ENCODE peak calls at places on chromosomes 2 and 18, in seven cellular contexts. R is HCT116, D is H1, V is HEK293T, Z is K562, Q is HepG2, L is GM12878. A is an unnamed sample.

GRCh38 chr2:104406273-104406726 is 447.6 kb upstream of the POU3F3 start:
- DNase-seq in R (no peak), D (no peak), V (no peak), Z (no peak), Q (no peak), L (no peak), A (no peak)

GRCh38 chr2:11938196-11938595 is 191.8 kb downstream of the LPIN1 start:
- DNase-seq in R (no peak), D (no peak), V (no peak), Z (no peak), Q (no peak), L (no peak), A (no peak)

GRCh38 chr2:240369725-240370585 is 65.5 kb upstream of the GPC1 start:
- DNase-seq in R (peak; percentile 64), D (peak; percentile 10), V (no peak), Z (no peak), Q (peak; percentile 35), L (no peak), A (no peak)

GRCh38 chr18:3297025-3297984 is 35.4 kb downstream of the MYL12B start:
- DNase-seq in R (peak; percentile 94), D (peak; percentile 96), V (peak; percentile 27), Z (peak; percentile 73), Q (peak; percentile 91), L (peak; percentile 69), A (peak; percentile 97)

GRCh38 chr2:132420776-132421175 is 4.2 kb downstream of the GPR39 start:
- DNase-seq in R (no peak), D (no peak), V (no peak), Z (no peak), Q (no peak), L (no peak), A (no peak)

GRCh38 chr2:154402138-154402714 is 296.3 kb upstream of the KCNJ3 start:
- DNase-seq in R (peak; percentile 43), D (no peak), V (peak; percentile 26), Z (no peak), Q (peak; percentile 53), L (no peak), A (no peak)

GRCh38 chr18:58213931-58214431 is 170.0 kb downstream of the NEDD4L start:
- DNase-seq in R (no peak), D (no peak), V (no peak), Z (no peak), Q (no peak), L (no peak), A (no peak)

GRCh38 chr2:119864318-119864717 is 104.6 kb downstream of the PTPN4 start:
- DNase-seq in R (no peak), D (no peak), V (no peak), Z (no peak), Q (no peak), L (no peak), A (no peak)

GRCh38 chr2:44763275-44763674 is 178.2 kb upstream of the SIX3 start:
- DNase-seq in R (no peak), D (no peak), V (no peak), Z (no peak), Q (no peak), L (no peak), A (no peak)

GRCh38 chr2:46298272-46298521 is 990 bp downstream of the EPAS1 start:
- DNase-seq in R (no peak), D (no peak), V (no peak), Z (no peak), Q (no peak), L (no peak), A (no peak)

GRCh38 chr2:65452150-65452895 is 19.9 kb upstream of the SPRED2 start:
- DNase-seq in R (no peak), D (no peak), V (no peak), Z (no peak), Q (no peak), L (no peak), A (no peak)

GRCh38 chr2:60843006-60843405 is 38.4 kb upstream of the REL start:
- DNase-seq in R (no peak), D (no peak), V (no peak), Z (no peak), Q (no peak), L (no peak), A (no peak)

GRCh38 chr2:96685285-96685591 is 42.7 kb downstream of the FER1L5 start:
- DNase-seq in R (no peak), D (no peak), V (no peak), Z (no peak), Q (no peak), L (no peak), A (no peak)

GRCh38 chr2:31523871-31524492 is 56.8 kb downstream of the SRD5A2 start:
- DNase-seq in R (peak; percentile 48), D (no peak), V (peak; percentile 53), Z (peak; percentile 37), Q (peak; percentile 56), L (no peak), A (peak; percentile 73)

GRCh38 chr18:45860971-45861370 is 35.5 kb downstream of the SIGLEC15 start:
- DNase-seq in R (no peak), D (no peak), V (no peak), Z (no peak), Q (no peak), L (no peak), A (no peak)

GRCh38 chr18:25349131-25349925 is 2.6 kb downstream of the ZNF521 start:
- DNase-seq in R (no peak), D (no peak), V (peak; percentile 45), Z (no peak), Q (no peak), L (no peak), A (peak; percentile 33)

GRCh38 chr18:33821503-33821902 is 243.5 kb downstream of the ASXL3 start:
- DNase-seq in R (no peak), D (no peak), V (no peak), Z (no peak), Q (no peak), L (no peak), A (no peak)

DNA sequence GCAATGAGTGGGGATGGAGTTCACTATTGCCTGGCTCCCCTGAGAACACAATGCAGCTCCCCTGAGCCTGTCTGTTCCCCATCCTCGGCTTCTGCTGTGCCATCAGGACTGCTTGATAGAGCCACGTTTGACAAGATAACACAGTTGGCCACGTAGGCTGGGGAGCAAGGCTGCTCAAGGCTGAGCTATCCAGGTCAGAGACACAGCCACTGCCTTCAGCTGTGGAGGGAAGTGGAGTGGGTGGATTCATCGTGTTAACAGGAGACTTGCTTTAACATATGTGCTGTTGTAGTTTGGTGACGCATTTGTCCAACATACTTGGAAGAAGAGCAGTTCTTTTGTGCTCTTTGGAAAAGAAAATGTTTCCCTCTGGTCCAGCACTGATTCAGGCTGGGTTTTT is 68.8 kb downstream of the WDSUB1 start:
- DNase-seq in R (no peak), D (no peak), V (no peak), Z (no peak), Q (no peak), L (no peak), A (no peak)
- TF ChIP-seq SP1 in R (no peak), D (no peak), V (no peak), Z (no peak), Q (no peak), L (no peak), A (no peak)

GRCh38 chr2:237859533-237860272 is at the start of gene RAMP1:
- DNase-seq in R (no peak), D (no peak), V (no peak), Z (no peak), Q (no peak), L (no peak), A (peak; percentile 47)
- TF ChIP-seq SP1 in R (no peak), D (no peak), V (no peak), Z (no peak), Q (no peak), L (no peak), A (peak; percentile 17)

GRCh38 chr2:108316194-108316880 is 27.6 kb downstream of the SULT1C2 start:
- DNase-seq in R (no peak), D (no peak), V (no peak), Z (no peak), Q (no peak), L (no peak), A (peak; percentile 16)

GRCh38 chr2:108314586-108315296 is 26.0 kb downstream of the SULT1C2 start:
- DNase-seq in R (no peak), D (no peak), V (no peak), Z (no peak), Q (no peak), L (no peak), A (no peak)

GRCh38 chr2:108316881-108317258 is 28.2 kb downstream of the SULT1C2 start:
- DNase-seq in R (no peak), D (no peak), V (no peak), Z (no peak), Q (no peak), L (no peak), A (no peak)

GRCh38 chr2:108320326-108320932 is 31.7 kb downstream of the SULT1C2 start:
- DNase-seq in R (no peak), D (no peak), V (no peak), Z (no peak), Q (no peak), L (no peak), A (no peak)

DNA sequence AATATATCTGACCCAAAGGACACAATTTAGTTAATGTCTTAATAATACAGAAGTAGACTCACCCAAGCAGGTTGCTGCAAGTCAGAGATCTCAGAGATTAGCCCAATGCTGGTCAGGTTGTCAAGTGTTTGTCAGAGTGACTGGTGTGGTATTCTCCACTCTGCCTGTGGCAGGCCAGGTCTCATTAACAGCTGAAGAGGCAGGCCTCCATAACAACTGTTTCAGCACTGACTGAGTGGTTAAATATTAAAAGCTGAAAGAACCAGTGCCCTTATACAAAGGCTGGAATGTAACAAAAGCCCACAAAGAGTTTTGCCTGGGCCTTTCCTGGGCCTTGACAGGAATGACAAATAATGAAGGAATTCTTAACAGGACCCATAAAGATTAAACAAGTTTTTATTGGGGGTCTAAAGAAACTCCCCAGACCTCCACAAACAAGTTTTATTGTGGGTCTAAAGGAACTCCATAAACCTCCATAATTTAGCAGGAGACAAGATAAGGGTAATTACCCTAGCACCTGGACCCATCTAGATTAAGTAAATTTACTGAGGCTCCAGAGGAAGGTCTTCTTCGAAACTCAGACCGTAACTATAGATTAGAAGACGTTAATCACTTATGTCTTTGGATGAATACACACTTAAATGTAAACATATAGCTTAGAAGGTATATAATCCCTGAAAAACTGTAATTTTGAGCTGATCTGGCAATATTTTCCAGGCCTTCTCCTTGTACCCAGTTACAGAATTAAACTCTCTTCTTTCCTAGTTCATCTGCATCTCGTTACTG is 26.9 kb downstream of the SULT1C2 start:
- DNase-seq in R (no peak), D (no peak), V (no peak), Z (no peak), Q (peak; percentile 52), L (no peak), A (no peak)
- TF ChIP-seq SP1 in R (no peak), D (no peak), V (no peak), Z (no peak), Q (no peak), L (no peak), A (no peak)

GRCh38 chr2:43419886-43420285 is 176.0 kb downstream of the THADA start:
- DNase-seq in R (no peak), D (no peak), V (no peak), Z (no peak), Q (no peak), L (no peak), A (no peak)
- TF ChIP-seq SP1 in R (peak; percentile 14), D (no peak), V (no peak), Z (no peak), Q (no peak), L (no peak), A (no peak)

A was measured in WTC11.